ENCODE peak calls at places on chromosomes 6 and 20, in ten cellular contexts. A, E, R, H, I, M, N, J, V and D are unnamed samples.

GRCh38 chr6:56772737-56773184 is 130.1 kb upstream of the DST start:
- DNase-seq in A (no peak), E (no peak), R (no peak), H (no peak), I (no peak), M (peak), N (peak), J (no peak), V (peak), D (no peak)

GRCh38 chr6:45647341-45648138 is 269.8 kb upstream of the SUPT3H start:
- DNase-seq in A (no peak), E (no peak), R (no peak), H (no peak), I (no peak), M (no peak), N (no peak), J (no peak), V (peak), D (no peak)

GRCh38 chr20:62192635-62193034 is 9.8 kb downstream of the MTG2 start:
- DNase-seq in A (no peak), E (no peak), R (no peak), H (peak), I (no peak), M (no peak), N (no peak), J (no peak), V (no peak), D (no peak)

GRCh38 chr6:16343593-16343992 is 105.2 kb downstream of the GMPR start:
- DNase-seq in A (no peak), E (no peak), R (no peak), H (no peak), I (no peak), M (no peak), N (no peak), J (no peak), V (no peak), D (no peak)

GRCh38 chr20:50848341-50848808 is 53.5 kb downstream of the BCAS4 start:
- DNase-seq in A (no peak), E (peak), R (peak), H (no peak), I (peak), M (peak), N (peak), J (no peak), V (no peak), D (no peak)

GRCh38 chr20:53390780-53391179 is 202.9 kb downstream of the ZNF217 start:
- DNase-seq in A (no peak), E (no peak), R (no peak), H (no peak), I (no peak), M (no peak), N (no peak), J (no peak), V (no peak), D (no peak)

GRCh38 chr20:45791668-45792512 is at the start of the genes DNTTIP1 and WFDC3:
- DNase-seq in A (peak), E (peak), R (peak), H (peak), I (peak), M (peak), N (peak), J (peak), V (peak), D (peak)

GRCh38 chr6:44431118-44431725 is 43.7 kb downstream of the CDC5L start:
- DNase-seq in A (peak), E (no peak), R (peak), H (no peak), I (no peak), M (peak), N (peak), J (peak), V (peak), D (peak)

GRCh38 chr6:31462964-31463940 is 34.7 kb upstream of the MICB start:
- DNase-seq in A (peak), E (peak), R (peak), H (peak), I (peak), M (peak), N (peak), J (peak), V (peak), D (peak)

GRCh38 chr6:8108031-8108660 is 5.8 kb upstream of the EEF1E1 start:
- DNase-seq in A (peak), E (no peak), R (no peak), H (no peak), I (no peak), M (no peak), N (no peak), J (peak), V (peak), D (peak)

GRCh38 chr6:21802611-21802899 is 209.0 kb downstream of the SOX4 start:
- DNase-seq in A (no peak), E (no peak), R (no peak), H (no peak), I (no peak), M (no peak), N (no peak), J (no peak), V (no peak), D (no peak)

GRCh38 chr6:89290401-89291155 is 24.5 kb downstream of the GABRR2 start:
- DNase-seq in A (no peak), E (no peak), R (no peak), H (no peak), I (no peak), M (no peak), N (no peak), J (no peak), V (no peak), D (no peak)

GRCh38 chr20:48180039-48180438 is 394.8 kb upstream of the SULF2 start:
- DNase-seq in A (peak), E (no peak), R (no peak), H (no peak), I (no peak), M (no peak), N (no peak), J (no peak), V (no peak), D (no peak)

GRCh38 chr6:142899101-142899760 is 45.7 kb downstream of the HIVEP2 start:
- DNase-seq in A (no peak), E (no peak), R (no peak), H (no peak), I (no peak), M (no peak), N (no peak), J (no peak), V (no peak), D (no peak)

GRCh38 chr6:138517635-138518034 is 18.3 kb upstream of the NHSL1 start:
- DNase-seq in A (peak), E (peak), R (peak), H (peak), I (no peak), M (peak), N (peak), J (peak), V (peak), D (peak)

GRCh38 chr6:100435299-100435698 is 29.4 kb downstream of the SIM1 start:
- DNase-seq in A (no peak), E (no peak), R (no peak), H (no peak), I (no peak), M (no peak), N (no peak), J (no peak), V (no peak), D (no peak)

GRCh38 chr20:46592580-46593362 is 42.3 kb upstream of the OCSTAMP start:
- DNase-seq in A (peak), E (no peak), R (no peak), H (no peak), I (no peak), M (no peak), N (no peak), J (no peak), V (no peak), D (peak)

GRCh38 chr6:68053805-68054373 is 581.2 kb upstream of the ADGRB3 start:
- DNase-seq in A (no peak), E (no peak), R (no peak), H (no peak), I (no peak), M (no peak), N (no peak), J (no peak), V (no peak), D (no peak)

GRCh38 chr6:157019115-157019628 is 242.0 kb downstream of the ARID1B start:
- DNase-seq in A (peak), E (no peak), R (no peak), H (no peak), I (no peak), M (no peak), N (no peak), J (no peak), V (peak), D (peak)

GRCh38 chr6:3456395-3456767 is 469 bp downstream of the SLC22A23 start:
- DNase-seq in A (no peak), E (no peak), R (no peak), H (no peak), I (no peak), M (no peak), N (no peak), J (peak), V (no peak), D (peak)

GRCh38 chr6:156889986-156890385 is 112.8 kb downstream of the ARID1B start:
- DNase-seq in A (no peak), E (no peak), R (no peak), H (no peak), I (no peak), M (no peak), N (no peak), J (no peak), V (no peak), D (no peak)

GRCh38 chr6:105015482-105015881 is 58.6 kb downstream of the LIN28B start:
- DNase-seq in A (no peak), E (no peak), R (no peak), H (no peak), I (no peak), M (no peak), N (no peak), J (no peak), V (peak), D (no peak)

GRCh38 chr20:58077282-58077681 is 151.2 kb downstream of the ANKRD60 start:
- DNase-seq in A (no peak), E (no peak), R (no peak), H (no peak), I (no peak), M (no peak), N (no peak), J (no peak), V (no peak), D (no peak)

GRCh38 chr6:48474136-48474535 is 363.1 kb upstream of the PTCHD4 start:
- DNase-seq in A (no peak), E (no peak), R (no peak), H (no peak), I (no peak), M (no peak), N (no peak), J (no peak), V (no peak), D (no peak)

GRCh38 chr6:144932621-144933020 is 647.5 kb downstream of the UTRN start:
- DNase-seq in A (no peak), E (no peak), R (no peak), H (no peak), I (no peak), M (no peak), N (no peak), J (no peak), V (no peak), D (no peak)

GRCh38 chr6:163031931-163032330 is 304.2 kb downstream of the PACRG start:
- DNase-seq in A (no peak), E (no peak), R (no peak), H (no peak), I (no peak), M (no peak), N (no peak), J (no peak), V (no peak), D (no peak)

GRCh38 chr20:1941226-1941625 is 46.0 kb downstream of the SIRPA start:
- DNase-seq in A (no peak), E (no peak), R (no peak), H (no peak), I (no peak), M (no peak), N (no peak), J (no peak), V (peak), D (no peak)

GRCh38 chr20:33477386-33478234 is 12.3 kb upstream of the CBFA2T2 start:
- DNase-seq in A (no peak), E (no peak), R (peak), H (no peak), I (no peak), M (no peak), N (no peak), J (no peak), V (no peak), D (no peak)
- TF ChIP-seq POLR2A in A (no peak), E (peak), R (no peak), H (no peak), I (no peak), M (no peak), N (no peak), J (no peak), V (no peak), D (no peak)

GRCh38 chr6:107666084-107666981 is 157.8 kb downstream of the SCML4 start:
- DNase-seq in A (peak), E (no peak), R (no peak), H (no peak), I (no peak), M (no peak), N (no peak), J (no peak), V (peak), D (no peak)

GRCh38 chr6:107665386-107665785 is 158.7 kb downstream of the SCML4 start:
- DNase-seq in A (no peak), E (no peak), R (no peak), H (no peak), I (no peak), M (no peak), N (no peak), J (no peak), V (peak), D (no peak)

GRCh38 chr6:107667790-107668189 is 156.3 kb downstream of the SCML4 start:
- DNase-seq in A (no peak), E (no peak), R (no peak), H (no peak), I (no peak), M (no peak), N (no peak), J (no peak), V (no peak), D (peak)

GRCh38 chr6:107670792-107671199 is 153.3 kb downstream of the SCML4 start:
- DNase-seq in A (no peak), E (peak), R (no peak), H (peak), I (peak), M (peak), N (peak), J (no peak), V (peak), D (no peak)

DNA sequence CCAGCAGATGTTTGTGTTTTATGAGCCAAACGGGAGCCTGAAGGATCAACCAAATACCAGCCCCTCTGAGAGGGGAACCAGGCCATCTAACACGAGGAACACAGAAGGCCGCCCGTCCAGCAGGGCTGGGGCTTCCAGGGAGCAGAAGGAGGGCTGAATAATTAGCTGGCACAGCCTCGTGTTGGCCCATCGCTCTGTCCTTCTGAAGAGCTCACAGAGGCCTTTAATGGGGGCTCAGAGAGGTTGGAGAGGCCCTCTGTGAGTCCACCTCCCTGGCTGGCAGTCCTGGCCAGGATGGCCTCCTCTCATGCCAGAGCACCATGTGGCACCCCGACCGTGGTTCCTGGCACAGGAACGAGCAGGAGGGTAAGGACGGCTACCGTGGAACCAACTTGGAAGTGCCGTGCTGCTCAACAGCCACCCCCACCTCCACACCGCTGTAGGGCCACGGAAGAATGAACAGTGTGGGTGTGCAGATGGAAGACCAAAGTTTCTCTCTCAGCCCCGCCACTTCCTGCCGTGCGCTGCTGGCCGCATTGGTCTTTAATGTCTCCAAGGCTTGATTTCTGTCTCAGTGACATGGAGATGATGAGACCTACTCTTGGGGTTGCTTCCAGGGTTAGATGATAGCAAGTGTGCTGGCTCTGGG is 155.2 kb downstream of the SCML4 start:
- DNase-seq in A (no peak), E (peak), R (no peak), H (peak), I (no peak), M (no peak), N (no peak), J (no peak), V (no peak), D (no peak)
- TF ChIP-seq POLR2A in A (no peak), E (no peak), R (no peak), H (no peak), I (no peak), M (no peak), N (no peak), J (no peak), V (no peak), D (no peak)

GRCh38 chr20:63884506-63885263 is 10.2 kb upstream of the DNAJC5 start:
- DNase-seq in A (no peak), E (no peak), R (peak), H (peak), I (no peak), M (peak), N (no peak), J (no peak), V (no peak), D (no peak)
- TF ChIP-seq POLR2A in A (no peak), E (no peak), R (no peak), H (no peak), I (no peak), M (no peak), N (no peak), J (no peak), V (no peak), D (no peak)

DNA sequence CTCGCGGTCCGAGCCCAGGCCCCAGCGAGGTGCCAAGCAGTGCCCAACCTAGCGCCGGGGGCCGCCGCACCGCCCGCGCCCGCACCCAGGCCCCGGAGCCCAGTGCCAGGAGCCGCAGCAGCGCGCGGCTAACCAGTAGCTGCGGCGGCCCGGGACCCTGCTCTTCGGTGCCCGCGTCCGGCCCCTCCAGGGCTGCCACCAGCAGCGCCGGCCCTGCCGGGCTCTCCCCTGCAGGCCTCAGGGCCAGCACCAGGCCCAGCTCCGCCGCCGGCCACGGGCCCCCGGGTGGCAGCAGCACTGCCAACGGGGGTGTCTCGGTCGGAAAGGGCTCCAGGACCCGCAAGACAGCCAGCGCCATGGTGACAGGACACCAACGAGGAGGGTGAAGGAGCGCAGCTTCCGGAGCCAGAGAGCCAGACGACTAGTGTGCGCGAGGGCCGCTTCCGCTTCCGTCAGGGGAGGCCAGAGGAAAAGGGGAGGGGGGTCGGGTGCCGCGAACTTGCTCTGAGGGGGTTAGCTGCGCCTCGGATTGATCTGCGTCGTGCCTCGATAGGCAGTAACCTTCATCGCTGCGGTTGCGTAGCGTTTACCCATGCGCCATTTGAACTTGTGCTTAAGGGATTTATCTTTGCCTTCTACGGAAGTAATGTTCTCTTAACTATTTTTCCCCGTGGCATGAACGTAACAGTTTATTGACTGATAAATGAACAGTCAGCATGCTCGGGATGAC is at the start of gene PEX6:
- DNase-seq in A (peak), E (peak), R (peak), H (peak), I (peak), M (peak), N (peak), J (peak), V (peak), D (peak)
- TF ChIP-seq POLR2A in A (peak), E (peak), R (no peak), H (no peak), I (no peak), M (no peak), N (peak), J (peak), V (peak), D (peak)

GRCh38 chr6:37344308-37344707 is 9.5 kb upstream of the RNF8 start:
- DNase-seq in A (no peak), E (no peak), R (no peak), H (no peak), I (no peak), M (no peak), N (no peak), J (no peak), V (no peak), D (no peak)

GRCh38 chr6:37343248-37343647 is 10.5 kb upstream of the RNF8 start:
- DNase-seq in A (no peak), E (no peak), R (no peak), H (no peak), I (no peak), M (no peak), N (no peak), J (no peak), V (no peak), D (no peak)

GRCh38 chr6:37351027-37351426 is 2.8 kb upstream of the RNF8 start:
- DNase-seq in A (no peak), E (no peak), R (no peak), H (no peak), I (no peak), M (no peak), N (no peak), J (no peak), V (no peak), D (no peak)

GRCh38 chr6:37352384-37352783 is 1.4 kb upstream of the RNF8 start:
- DNase-seq in A (no peak), E (no peak), R (no peak), H (no peak), I (no peak), M (no peak), N (no peak), J (no peak), V (no peak), D (no peak)

DNA sequence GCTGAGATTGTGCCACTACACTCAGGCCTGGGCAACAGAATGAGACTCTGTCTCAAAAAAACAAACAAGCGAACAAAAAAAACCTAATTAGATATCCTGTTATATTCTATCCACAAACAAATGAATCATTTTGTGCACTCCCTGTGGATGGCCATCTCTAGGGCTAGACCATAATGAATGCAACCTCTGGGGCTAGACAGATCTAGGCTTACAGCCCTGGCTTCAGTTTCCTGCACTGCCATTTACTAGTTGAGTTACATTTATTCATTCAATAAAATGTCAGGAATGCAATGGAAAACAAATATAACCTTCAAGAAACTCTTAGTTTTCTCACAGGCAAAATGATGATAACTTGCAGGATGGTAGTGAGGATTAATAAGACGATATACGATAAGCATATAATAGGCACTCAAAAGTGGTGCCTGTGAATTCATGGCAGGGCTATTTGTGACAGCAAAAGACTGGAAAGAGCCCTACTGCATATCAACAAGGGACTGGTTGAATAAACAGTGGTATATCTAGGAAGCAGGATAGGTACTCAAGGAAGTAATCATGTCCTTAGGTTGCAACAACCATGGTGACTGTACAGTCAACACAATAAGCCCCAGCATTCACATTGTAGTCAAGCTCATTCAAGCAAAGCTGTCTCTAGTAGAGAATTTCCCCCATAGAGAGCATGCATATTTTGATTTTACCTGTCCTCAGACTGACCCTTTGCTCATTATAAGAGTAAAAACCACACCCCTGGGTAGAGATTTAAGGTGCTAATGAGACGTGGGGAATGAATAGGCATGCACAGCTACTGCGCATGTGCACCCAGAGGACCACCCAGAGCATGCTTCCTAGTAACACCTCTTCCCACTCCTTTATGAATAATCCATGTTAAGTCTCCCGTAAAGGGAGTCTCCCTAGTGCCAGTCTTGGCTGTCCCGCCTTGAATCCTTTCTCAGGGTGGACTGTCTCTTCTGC is 6.3 kb upstream of the RNF8 start:
- DNase-seq in A (no peak), E (no peak), R (no peak), H (no peak), I (no peak), M (no peak), N (no peak), J (no peak), V (no peak), D (no peak)
- TF ChIP-seq POLR2A in A (no peak), E (no peak), R (no peak), H (no peak), I (no peak), M (no peak), N (no peak), J (no peak), V (no peak), D (no peak)

GRCh38 chr6:81766482-81767069 is 14.1 kb upstream of the TENT5A start:
- DNase-seq in A (peak), E (no peak), R (no peak), H (no peak), I (peak), M (no peak), N (no peak), J (no peak), V (peak), D (no peak)
- TF ChIP-seq POLR2A in A (no peak), E (no peak), R (no peak), H (no peak), I (no peak), M (no peak), N (no peak), J (no peak), V (no peak), D (no peak)